ENCODE peak calls at places on chromosomes 12 and 14, in nine cellular contexts. One of them, this sample, is unnamed. For H3K9me3, the result is how much of the 10 kb centered on the place peaks cover.

GRCh38 chr12:2332947-2333346 is 280.2 kb downstream of the CACNA1C start:
- DNase-seq in esophagus squamous epithelium: no peak
- DNase-seq in Panc1: no peak
- DNase-seq in thoracic aorta: no peak
- DNase-seq in psoas muscle: no peak
- DNase-seq in cardiac muscle cell: no peak
- DNase-seq in fibroblast of lung: peak
- DNase-seq in colonic mucosa: no peak
- DNase-seq in tibial artery: no peak
- DNase-seq in this sample: no peak

GRCh38 chr12:98945864-98946263 is 300.8 kb downstream of the APAF1 start:
- DNase-seq in esophagus squamous epithelium: no peak
- DNase-seq in tibial artery: no peak
- DNase-seq in psoas muscle: no peak
- DNase-seq in cardiac muscle cell: no peak
- DNase-seq in fibroblast of lung: no peak
- DNase-seq in thoracic aorta: no peak
- DNase-seq in colonic mucosa: no peak
- DNase-seq in Panc1: no peak
- DNase-seq in this sample: no peak

GRCh38 chr14:100788517-100789365 is 37.2 kb upstream of the MEG3 start:
- DNase-seq in esophagus squamous epithelium: no peak
- DNase-seq in cardiac muscle cell: no peak
- DNase-seq in tibial artery: no peak
- DNase-seq in psoas muscle: peak
- DNase-seq in fibroblast of lung: no peak
- DNase-seq in thoracic aorta: no peak
- DNase-seq in Panc1: no peak
- DNase-seq in colonic mucosa: no peak
- DNase-seq in this sample: no peak

GRCh38 chr12:54416908-54417603 is 2.0 kb downstream of the ITGA5 start:
- DNase-seq in psoas muscle: no peak
- DNase-seq in cardiac muscle cell: no peak
- DNase-seq in thoracic aorta: no peak
- DNase-seq in tibial artery: no peak
- DNase-seq in fibroblast of lung: peak
- DNase-seq in Panc1: no peak
- DNase-seq in esophagus squamous epithelium: no peak
- DNase-seq in colonic mucosa: no peak
- DNase-seq in this sample: no peak

GRCh38 chr14:60133487-60133886 is 31.7 kb downstream of the DHRS7 start:
- DNase-seq in psoas muscle: no peak
- DNase-seq in colonic mucosa: no peak
- DNase-seq in cardiac muscle cell: no peak
- DNase-seq in thoracic aorta: no peak
- DNase-seq in Panc1: no peak
- DNase-seq in fibroblast of lung: no peak
- DNase-seq in esophagus squamous epithelium: no peak
- DNase-seq in tibial artery: no peak
- DNase-seq in this sample: no peak

GRCh38 chr12:105523164-105524057 is 192.9 kb downstream of the C12orf75 start:
- DNase-seq in thoracic aorta: peak
- DNase-seq in colonic mucosa: peak
- DNase-seq in fibroblast of lung: peak
- DNase-seq in tibial artery: peak
- DNase-seq in psoas muscle: peak
- DNase-seq in cardiac muscle cell: peak
- DNase-seq in Panc1: no peak
- DNase-seq in esophagus squamous epithelium: peak
- DNase-seq in this sample: peak

GRCh38 chr12:34395056-34396005 is 373.0 kb downstream of the ALG10 start:
- DNase-seq in fibroblast of lung: no peak
- DNase-seq in colonic mucosa: peak
- DNase-seq in Panc1: no peak
- DNase-seq in cardiac muscle cell: no peak
- DNase-seq in esophagus squamous epithelium: no peak
- DNase-seq in psoas muscle: peak
- DNase-seq in thoracic aorta: no peak
- DNase-seq in tibial artery: no peak
- DNase-seq in this sample: peak

GRCh38 chr14:71703477-71703876 is 228.8 kb upstream of the RGS6 start:
- DNase-seq in psoas muscle: no peak
- DNase-seq in cardiac muscle cell: peak
- DNase-seq in esophagus squamous epithelium: no peak
- DNase-seq in Panc1: no peak
- DNase-seq in fibroblast of lung: peak
- DNase-seq in tibial artery: no peak
- DNase-seq in thoracic aorta: no peak
- DNase-seq in colonic mucosa: no peak
- DNase-seq in this sample: peak

GRCh38 chr14:106318700-106319099 is 792.3 kb downstream of the TMEM121 start:
- DNase-seq in Panc1: no peak
- DNase-seq in colonic mucosa: no peak
- DNase-seq in esophagus squamous epithelium: no peak
- DNase-seq in psoas muscle: no peak
- DNase-seq in thoracic aorta: no peak
- DNase-seq in cardiac muscle cell: no peak
- DNase-seq in tibial artery: no peak
- DNase-seq in fibroblast of lung: no peak
- DNase-seq in this sample: no peak

GRCh38 chr12:89454080-89454848 is 70.3 kb downstream of the GALNT4 start:
- DNase-seq in psoas muscle: no peak
- DNase-seq in fibroblast of lung: no peak
- DNase-seq in Panc1: no peak
- DNase-seq in tibial artery: no peak
- DNase-seq in colonic mucosa: no peak
- DNase-seq in cardiac muscle cell: no peak
- DNase-seq in esophagus squamous epithelium: no peak
- DNase-seq in thoracic aorta: no peak
- DNase-seq in this sample: no peak

GRCh38 chr12:88207921-88208640 is 66.0 kb downstream of the TMTC3 start:
- DNase-seq in fibroblast of lung: peak
- DNase-seq in cardiac muscle cell: no peak
- DNase-seq in colonic mucosa: no peak
- DNase-seq in Panc1: no peak
- DNase-seq in tibial artery: peak
- DNase-seq in psoas muscle: peak
- DNase-seq in thoracic aorta: no peak
- DNase-seq in esophagus squamous epithelium: no peak
- DNase-seq in this sample: no peak

GRCh38 chr14:33655421-33655820 is 295.5 kb downstream of the EGLN3 start:
- DNase-seq in Panc1: no peak
- DNase-seq in tibial artery: no peak
- DNase-seq in colonic mucosa: no peak
- DNase-seq in cardiac muscle cell: no peak
- DNase-seq in thoracic aorta: no peak
- DNase-seq in fibroblast of lung: no peak
- DNase-seq in psoas muscle: no peak
- DNase-seq in esophagus squamous epithelium: no peak
- DNase-seq in this sample: no peak

GRCh38 chr12:106582264-106582591 is 576 bp upstream of the RFX4 start:
- DNase-seq in thoracic aorta: no peak
- DNase-seq in cardiac muscle cell: no peak
- DNase-seq in fibroblast of lung: no peak
- DNase-seq in tibial artery: no peak
- DNase-seq in Panc1: no peak
- DNase-seq in psoas muscle: no peak
- DNase-seq in esophagus squamous epithelium: no peak
- DNase-seq in colonic mucosa: no peak
- DNase-seq in this sample: no peak

GRCh38 chr12:132622437-132623071 is 4.0 kb downstream of the P2RX2 start:
- DNase-seq in psoas muscle: peak
- DNase-seq in thoracic aorta: peak
- DNase-seq in Panc1: no peak
- DNase-seq in tibial artery: no peak
- DNase-seq in esophagus squamous epithelium: no peak
- DNase-seq in fibroblast of lung: peak
- DNase-seq in cardiac muscle cell: no peak
- DNase-seq in colonic mucosa: no peak
- DNase-seq in this sample: peak

GRCh38 chr14:102278631-102278935 is 26.4 kb downstream of the MOK start:
- DNase-seq in colonic mucosa: no peak
- DNase-seq in psoas muscle: no peak
- DNase-seq in fibroblast of lung: no peak
- DNase-seq in tibial artery: no peak
- DNase-seq in cardiac muscle cell: no peak
- DNase-seq in Panc1: no peak
- DNase-seq in esophagus squamous epithelium: no peak
- DNase-seq in thoracic aorta: no peak
- DNase-seq in this sample: no peak

GRCh38 chr12:120095356-120096135 is 21.0 kb downstream of the RAB35 start:
- DNase-seq in colonic mucosa: no peak
- DNase-seq in Panc1: no peak
- DNase-seq in fibroblast of lung: no peak
- DNase-seq in thoracic aorta: no peak
- DNase-seq in esophagus squamous epithelium: no peak
- DNase-seq in psoas muscle: peak
- DNase-seq in tibial artery: no peak
- DNase-seq in cardiac muscle cell: no peak
- DNase-seq in this sample: no peak

GRCh38 chr14:104350463-104351185 is 212.2 kb downstream of the KIF26A start:
- DNase-seq in thoracic aorta: no peak
- DNase-seq in Panc1: no peak
- DNase-seq in fibroblast of lung: no peak
- DNase-seq in esophagus squamous epithelium: no peak
- DNase-seq in colonic mucosa: no peak
- DNase-seq in cardiac muscle cell: no peak
- DNase-seq in tibial artery: peak
- DNase-seq in psoas muscle: no peak
- DNase-seq in this sample: peak

GRCh38 chr14:104352493-104353220 is 214.3 kb downstream of the KIF26A start:
- DNase-seq in cardiac muscle cell: no peak
- DNase-seq in fibroblast of lung: no peak
- DNase-seq in Panc1: no peak
- DNase-seq in thoracic aorta: no peak
- DNase-seq in esophagus squamous epithelium: no peak
- DNase-seq in tibial artery: peak
- DNase-seq in psoas muscle: no peak
- DNase-seq in colonic mucosa: no peak
- DNase-seq in this sample: no peak

GRCh38 chr14:104348741-104349140 is 210.4 kb downstream of the KIF26A start:
- DNase-seq in cardiac muscle cell: no peak
- DNase-seq in colonic mucosa: no peak
- DNase-seq in esophagus squamous epithelium: no peak
- DNase-seq in fibroblast of lung: no peak
- DNase-seq in thoracic aorta: no peak
- DNase-seq in tibial artery: no peak
- DNase-seq in psoas muscle: no peak
- DNase-seq in Panc1: no peak
- DNase-seq in this sample: no peak

GRCh38 chr14:104351849-104352492 is 213.6 kb downstream of the KIF26A start:
- DNase-seq in tibial artery: peak
- DNase-seq in fibroblast of lung: no peak
- DNase-seq in esophagus squamous epithelium: no peak
- DNase-seq in colonic mucosa: no peak
- DNase-seq in cardiac muscle cell: no peak
- DNase-seq in thoracic aorta: no peak
- DNase-seq in psoas muscle: no peak
- DNase-seq in Panc1: no peak
- DNase-seq in this sample: no peak

GRCh38 chr14:104349950-104350349 is 211.6 kb downstream of the KIF26A start:
- DNase-seq in esophagus squamous epithelium: no peak
- DNase-seq in Panc1: no peak
- DNase-seq in colonic mucosa: no peak
- DNase-seq in psoas muscle: no peak
- DNase-seq in fibroblast of lung: no peak
- DNase-seq in cardiac muscle cell: no peak
- DNase-seq in thoracic aorta: no peak
- DNase-seq in tibial artery: peak
- DNase-seq in this sample: peak
- H3K27ac ChIP-seq in esophagus squamous epithelium: no peak
- H3K27ac ChIP-seq in Panc1: no peak
- H3K27ac ChIP-seq in colonic mucosa: no peak
- H3K27ac ChIP-seq in psoas muscle: no peak
- H3K27ac ChIP-seq in fibroblast of lung: no peak
- H3K27ac ChIP-seq in cardiac muscle cell: no peak
- H3K27ac ChIP-seq in thoracic aorta: no peak
- H3K27ac ChIP-seq in tibial artery: no peak
- H3K27ac ChIP-seq in this sample: no peak

DNA sequence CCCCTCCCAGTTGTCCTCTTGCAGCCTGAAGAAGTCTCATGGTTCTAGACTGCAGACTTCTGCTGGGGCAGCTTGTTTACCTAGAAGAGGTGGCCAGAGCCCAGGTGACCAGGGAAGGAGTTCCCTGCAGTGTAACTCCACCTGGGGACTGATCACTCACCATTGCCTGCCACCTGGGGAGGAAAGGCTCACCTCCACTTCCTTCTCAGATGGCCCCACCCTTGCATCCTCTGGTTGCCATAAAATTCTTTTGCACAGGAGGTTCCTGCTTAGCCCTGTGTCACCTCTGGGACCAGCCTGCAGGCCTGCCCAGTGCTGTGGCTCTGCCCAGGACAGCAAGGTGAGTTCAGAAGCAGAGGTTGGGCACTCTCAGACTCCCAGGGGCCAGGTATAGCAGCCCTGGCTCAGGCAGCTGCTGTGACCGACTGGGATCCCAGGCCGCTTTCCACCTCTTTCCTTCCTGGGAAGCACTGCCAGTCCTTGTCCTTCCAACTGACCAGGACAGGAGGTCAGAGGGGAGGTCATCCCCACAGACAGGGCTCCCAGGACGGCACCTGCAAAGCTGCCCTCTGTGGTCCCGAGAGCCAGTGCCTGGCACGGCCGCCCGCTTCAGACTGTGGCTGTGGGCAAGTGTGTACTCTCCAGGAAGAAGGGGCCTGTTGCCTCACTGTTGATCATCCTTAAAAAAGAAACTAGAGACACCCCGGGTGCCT is 79.6 kb upstream of the C14orf180 start:
- DNase-seq in tibial artery: no peak
- DNase-seq in Panc1: no peak
- DNase-seq in cardiac muscle cell: no peak
- DNase-seq in psoas muscle: peak
- DNase-seq in thoracic aorta: no peak
- DNase-seq in fibroblast of lung: no peak
- DNase-seq in esophagus squamous epithelium: no peak
- DNase-seq in colonic mucosa: peak
- DNase-seq in this sample: no peak
- H3K9me3 ChIP-seq in tibial artery: under half
- H3K9me3 ChIP-seq in Panc1: under half
- H3K9me3 ChIP-seq in cardiac muscle cell: under half
- H3K9me3 ChIP-seq in psoas muscle: under half
- H3K9me3 ChIP-seq in thoracic aorta: under half
- H3K9me3 ChIP-seq in fibroblast of lung: under half
- H3K9me3 ChIP-seq in esophagus squamous epithelium: under half
- H3K9me3 ChIP-seq in colonic mucosa: under half
- H3K9me3 ChIP-seq in this sample: under half

GRCh38 chr14:90300649-90301048 is 31.1 kb downstream of the NRDE2 start:
- DNase-seq in tibial artery: no peak
- DNase-seq in esophagus squamous epithelium: no peak
- DNase-seq in thoracic aorta: no peak
- DNase-seq in cardiac muscle cell: no peak
- DNase-seq in colonic mucosa: no peak
- DNase-seq in Panc1: no peak
- DNase-seq in psoas muscle: no peak
- DNase-seq in fibroblast of lung: peak
- DNase-seq in this sample: no peak
- H3K4me3 ChIP-seq in tibial artery: no peak
- H3K4me3 ChIP-seq in esophagus squamous epithelium: no peak
- H3K4me3 ChIP-seq in thoracic aorta: no peak
- H3K4me3 ChIP-seq in cardiac muscle cell: no peak
- H3K4me3 ChIP-seq in colonic mucosa: no peak
- H3K4me3 ChIP-seq in Panc1: no peak
- H3K4me3 ChIP-seq in psoas muscle: no peak
- H3K4me3 ChIP-seq in fibroblast of lung: no peak
- H3K4me3 ChIP-seq in this sample: no peak

GRCh38 chr14:90545431-90545830 is 148.6 kb downstream of the CALM1 start:
- DNase-seq in tibial artery: no peak
- DNase-seq in esophagus squamous epithelium: no peak
- DNase-seq in psoas muscle: no peak
- DNase-seq in colonic mucosa: no peak
- DNase-seq in cardiac muscle cell: no peak
- DNase-seq in Panc1: no peak
- DNase-seq in fibroblast of lung: no peak
- DNase-seq in thoracic aorta: no peak
- DNase-seq in this sample: no peak
- H3K27ac ChIP-seq in tibial artery: peak
- H3K27ac ChIP-seq in esophagus squamous epithelium: peak
- H3K27ac ChIP-seq in psoas muscle: peak
- H3K27ac ChIP-seq in colonic mucosa: no peak
- H3K27ac ChIP-seq in cardiac muscle cell: no peak
- H3K27ac ChIP-seq in Panc1: no peak
- H3K27ac ChIP-seq in fibroblast of lung: no peak
- H3K27ac ChIP-seq in thoracic aorta: peak
- H3K27ac ChIP-seq in this sample: no peak